ENCODE peak calls at places on chromosomes 5 and 9, in six cellular contexts. B, F, U, D, Z and H are unnamed samples.
A peak's percentile ranks its signal among the peaks of the same experiment; 100 is the strongest.

GRCh38 chr5:142864293-142865260 is 94.4 kb downstream of the ARHGAP26 start:
- DNase-seq in D (no peak), U (no peak), F (no peak), Z (no peak), B (no peak), H (no peak)

GRCh38 chr5:143648696-143649095 is 163.3 kb upstream of the HMHB1 start:
- DNase-seq in U (no peak), B (no peak), Z (no peak), F (peak; percentile 6), D (no peak), H (no peak)

GRCh38 chr5:141359790-141360426 is at the start of gene PCDHGB2:
- DNase-seq in Z (no peak), D (no peak), B (peak; percentile 40), F (peak; percentile 62), U (peak; percentile 48), H (peak; percentile 81)

GRCh38 chr9:16445141-16445920 is 425.1 kb downstream of the BNC2 start:
- DNase-seq in B (no peak), Z (no peak), D (no peak), U (peak; percentile 0), F (no peak), H (no peak)

GRCh38 chr5:17180330-17180843 is 37.0 kb upstream of the BASP1 start:
- DNase-seq in B (no peak), D (no peak), F (no peak), U (no peak), Z (no peak), H (no peak)

GRCh38 chr5:151906246-151906645 is 18.4 kb downstream of the GLRA1 start:
- DNase-seq in D (no peak), F (no peak), B (no peak), U (no peak), Z (no peak), H (no peak)

GRCh38 chr9:13431137-13431536 is 151.6 kb upstream of the MPDZ start:
- DNase-seq in Z (no peak), F (no peak), B (no peak), D (no peak), U (no peak), H (no peak)

GRCh38 chr5:54959673-54960418 is 25.5 kb downstream of the ESM1 start:
- DNase-seq in B (peak; percentile 4), Z (peak; percentile 76), F (no peak), U (peak; percentile 5), D (no peak), H (no peak)

GRCh38 chr9:129319076-129319937 is 141.2 kb upstream of the IER5L start:
- DNase-seq in D (no peak), Z (no peak), U (no peak), B (no peak), F (no peak), H (no peak)

GRCh38 chr5:133384120-133384855 is 228.1 kb downstream of the FSTL4 start:
- DNase-seq in U (no peak), Z (no peak), F (no peak), B (no peak), D (no peak), H (no peak)

GRCh38 chr9:34957492-34958410 is at the start of gene PHF24:
- DNase-seq in F (peak; percentile 86), U (no peak), B (no peak), Z (peak; percentile 64), D (no peak), H (peak; percentile 1)

GRCh38 chr5:44167540-44167939 is 221.7 kb downstream of the FGF10 start:
- DNase-seq in U (no peak), D (no peak), Z (no peak), B (no peak), F (no peak), H (no peak)

GRCh38 chr9:133533878-133534277 is 626 bp upstream of the ADAMTSL2 start:
- DNase-seq in U (no peak), D (no peak), F (peak; percentile 87), B (no peak), Z (no peak), H (no peak)

GRCh38 chr9:2362170-2362569 is 259.4 kb upstream of the VLDLR start:
- DNase-seq in B (no peak), Z (no peak), U (no peak), F (no peak), D (no peak), H (no peak)

GRCh38 chr5:115949096-115949495 is 13.2 kb upstream of the LVRN start:
- DNase-seq in B (no peak), F (no peak), D (no peak), U (no peak), Z (no peak), H (no peak)

GRCh38 chr9:30796806-30797205 is 1587.6 kb upstream of the ACO1 start:
- DNase-seq in D (no peak), Z (no peak), U (no peak), F (no peak), B (no peak), H (no peak)

GRCh38 chr9:113963017-113963620 is 87.0 kb downstream of the ZNF618 start:
- DNase-seq in D (no peak), F (peak; percentile 48), B (peak; percentile 22), Z (peak; percentile 75), U (peak; percentile 28), H (no peak)

GRCh38 chr9:20683351-20684034 is 566 bp upstream of the FOCAD start:
- DNase-seq in Z (no peak), B (peak; percentile 18), U (peak; percentile 25), D (no peak), F (peak; percentile 45), H (peak; percentile 2)

GRCh38 chr5:135072357-135073247 is 38.6 kb upstream of the PITX1 start:
- DNase-seq in B (no peak), D (no peak), F (no peak), Z (peak; percentile 58), U (no peak), H (no peak)

GRCh38 chr5:177105546-177106476 is 19.1 kb downstream of the FGFR4 start:
- DNase-seq in B (no peak), U (peak; percentile 65), D (no peak), Z (no peak), F (no peak), H (no peak)

GRCh38 chr9:111898331-111899096 is 1.9 kb downstream of the UGCG start:
- DNase-seq in Z (no peak), D (no peak), B (no peak), F (no peak), U (no peak), H (no peak)

GRCh38 chr5:164370841-164371240 is 865.4 kb downstream of the MAT2B start:
- DNase-seq in Z (no peak), U (no peak), F (no peak), B (no peak), D (no peak), H (no peak)

GRCh38 chr9:21252727-21253547 is 13.1 kb upstream of the IFNA14 start:
- DNase-seq in F (peak; percentile 9), D (no peak), B (peak; percentile 38), U (peak; percentile 10), Z (no peak), H (peak; percentile 61)

GRCh38 chr9:16670791-16671190 is 199.7 kb downstream of the BNC2 start:
- DNase-seq in B (no peak), D (no peak), F (no peak), Z (no peak), U (no peak), H (no peak)

GRCh38 chr5:178496661-178497060 is 93.5 kb downstream of the COL23A1 start:
- DNase-seq in B (no peak), D (no peak), F (no peak), Z (no peak), U (no peak), H (no peak)

GRCh38 chr9:137295313-137296213 is 6.5 kb downstream of the NRARP start:
- DNase-seq in F (peak; percentile 97), U (no peak), Z (peak; percentile 90), B (no peak), D (no peak), H (peak; percentile 97)

GRCh38 chr5:119329701-119330100 is 26.1 kb upstream of the TNFAIP8 start:
- DNase-seq in F (no peak), B (no peak), D (no peak), Z (no peak), U (no peak), H (no peak)

GRCh38 chr5:1331861-1332405 is 13.0 kb downstream of the CLPTM1L start:
- DNase-seq in D (no peak), Z (no peak), F (no peak), B (no peak), U (no peak), H (no peak)
- TF ChIP-seq JUND in D (no peak), Z (no peak), F (no peak), B (no peak), U (no peak), H (no peak)

GRCh38 chr5:100306000-100306399 is 229.2 kb upstream of the FAM174A start:
- DNase-seq in B (no peak), Z (no peak), D (no peak), U (no peak), F (no peak), H (no peak)

GRCh38 chr5:100313657-100314056 is 221.5 kb upstream of the FAM174A start:
- DNase-seq in F (no peak), B (no peak), D (no peak), Z (no peak), U (no peak), H (no peak)

DNA sequence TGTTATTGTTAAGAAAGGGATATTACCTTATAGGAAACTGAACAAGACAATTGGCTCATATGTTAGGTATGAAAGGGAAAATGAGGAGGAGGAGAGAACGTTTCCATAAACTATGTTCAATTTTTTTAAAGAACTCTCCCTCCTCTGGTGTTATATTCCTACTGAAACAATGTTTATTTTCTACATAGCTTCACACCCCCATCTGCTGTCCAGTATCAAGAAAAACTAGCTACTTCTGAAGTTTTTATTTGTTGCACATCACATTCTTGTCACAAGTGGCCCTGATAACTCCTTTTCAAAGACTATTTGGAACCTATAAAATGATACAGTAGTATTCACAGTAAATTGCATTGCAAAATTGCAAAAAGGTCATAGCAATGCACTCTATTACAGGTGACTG is 223.4 kb upstream of the FAM174A start:
- DNase-seq in Z (no peak), D (no peak), B (no peak), U (no peak), F (no peak), H (peak; percentile 52)
- TF ChIP-seq JUND in Z (no peak), D (no peak), B (no peak), U (no peak), F (no peak), H (no peak)

DNA sequence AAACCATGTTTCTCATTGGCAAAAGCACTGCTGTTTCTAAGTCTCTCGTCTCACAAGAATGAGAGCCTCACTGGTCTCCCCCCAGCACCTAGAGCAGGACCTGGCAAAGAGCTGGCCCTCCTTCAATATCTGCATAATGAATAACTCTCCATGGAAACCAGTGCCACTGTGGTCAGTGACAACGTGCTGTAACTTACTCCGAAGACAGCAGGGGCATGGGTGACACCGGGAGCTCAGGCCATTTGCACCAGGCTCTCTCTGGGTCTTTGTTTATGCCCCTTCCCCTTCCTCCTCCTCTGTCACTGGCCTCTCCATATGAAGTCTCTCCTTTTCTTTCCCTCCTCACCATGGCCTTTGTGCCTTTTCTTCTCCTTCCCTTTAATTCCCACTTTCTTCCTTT is 33.3 kb downstream of the TAS2R1 start:
- DNase-seq in B (no peak), Z (no peak), U (no peak), F (peak; percentile 30), D (no peak), H (no peak)
- TF ChIP-seq JUND in B (no peak), Z (no peak), U (no peak), F (no peak), D (no peak), H (no peak)

DNA sequence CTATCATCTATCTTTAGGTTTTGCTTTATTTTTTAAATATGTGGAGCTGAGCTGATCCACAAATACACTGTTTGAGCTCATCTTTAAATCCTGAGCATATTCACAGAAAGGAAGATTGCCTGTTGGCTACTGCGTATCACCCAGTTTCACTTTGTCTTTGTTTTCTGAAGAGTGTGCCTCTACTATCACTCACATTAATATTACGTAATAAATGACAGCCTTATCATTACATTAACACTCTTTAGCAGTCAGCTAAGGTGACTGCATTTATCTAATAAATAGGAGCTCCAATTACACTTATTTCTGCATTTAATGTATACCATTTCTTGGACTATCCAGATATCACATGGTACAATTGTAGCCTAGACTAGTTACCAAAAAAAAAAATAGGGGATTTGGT is 511.7 kb downstream of the NR2F1-AS1 start:
- DNase-seq in D (no peak), F (no peak), U (no peak), Z (no peak), B (no peak), H (no peak)
- TF ChIP-seq JUND in D (no peak), F (no peak), U (no peak), Z (no peak), B (no peak), H (no peak)